ENCODE peak calls at places on chromosomes 4 and X, in nine cellular contexts. S, E, A, X, H, P, L, B and J are unnamed samples. For H3K36me3, the result is how much of the 10 kb centered on the place peaks cover.

GRCh38 chr4:2982012-2982411 is 18.6 kb downstream of the GRK4 start:
- DNase-seq in A (no peak), E (no peak), S (no peak), H (no peak), P (peak), L (no peak), B (no peak), X (no peak), J (no peak)

GRCh38 chrX:150544835-150545790 is 23.3 kb upstream of the MTM1 start:
- DNase-seq in E (no peak), A (no peak), L (no peak), P (no peak), B (no peak), H (no peak), X (no peak), S (no peak), J (peak)

GRCh38 chrX:121150217-121150616 is 102.8 kb downstream of the GLUD2 start:
- DNase-seq in B (no peak), L (no peak), S (no peak), P (no peak), A (no peak), E (no peak), X (no peak), H (no peak), J (no peak)

GRCh38 chr4:147388016-147388415 is 92.9 kb upstream of the EDNRA start:
- DNase-seq in S (no peak), X (no peak), A (no peak), L (no peak), H (no peak), E (no peak), P (no peak), B (no peak), J (no peak)

GRCh38 chrX:64792598-64793337 is 183.5 kb downstream of the ZC4H2 start:
- DNase-seq in S (no peak), E (no peak), L (no peak), P (no peak), A (no peak), X (no peak), H (no peak), B (no peak), J (no peak)

GRCh38 chr4:25128671-25129070 is 31.6 kb downstream of the SEPSECS start:
- DNase-seq in L (no peak), H (no peak), B (no peak), A (no peak), E (no peak), P (no peak), S (no peak), X (no peak), J (no peak)

GRCh38 chr4:146318894-146319293 is 104.6 kb downstream of the REELD1 start:
- DNase-seq in X (no peak), P (no peak), S (no peak), B (no peak), L (no peak), E (no peak), H (no peak), A (no peak), J (no peak)

GRCh38 chr4:78634011-78634664 is 82.6 kb downstream of the ANXA3 start:
- DNase-seq in A (no peak), H (no peak), S (peak), B (no peak), X (peak), E (no peak), P (no peak), L (peak), J (no peak)

GRCh38 chrX:49978191-49978590 is 55.8 kb downstream of the CLCN5 start:
- DNase-seq in L (no peak), H (no peak), S (no peak), E (no peak), P (no peak), B (no peak), X (no peak), A (no peak), J (no peak)

GRCh38 chrX:117834076-117834475 is 282.5 kb downstream of the KLHL13 start:
- DNase-seq in A (no peak), H (no peak), X (no peak), L (no peak), P (no peak), E (no peak), S (no peak), B (no peak), J (no peak)

GRCh38 chr4:159048166-159048886 is 54.6 kb upstream of the RAPGEF2 start:
- DNase-seq in H (peak), L (peak), B (no peak), P (no peak), X (peak), E (peak), S (peak), A (no peak), J (peak)

GRCh38 chrX:153981771-153982533 is 9.4 kb downstream of the TMEM187 start:
- DNase-seq in B (no peak), X (peak), S (peak), H (peak), P (peak), E (no peak), L (no peak), A (no peak), J (peak)

GRCh38 chr4:36128689-36129088 is 115.6 kb downstream of the ARAP2 start:
- DNase-seq in H (no peak), P (no peak), L (no peak), B (no peak), X (no peak), A (no peak), E (no peak), S (no peak), J (no peak)

GRCh38 chrX:70878925-70879324 is 29.6 kb downstream of the TEX11 start:
- DNase-seq in P (no peak), S (no peak), B (peak), H (no peak), A (no peak), L (no peak), E (no peak), X (no peak), J (no peak)

GRCh38 chr4:4519296-4519898 is 22.5 kb downstream of the STX18 start:
- DNase-seq in A (no peak), X (no peak), H (no peak), B (no peak), E (no peak), S (no peak), P (no peak), L (no peak), J (no peak)

GRCh38 chr4:152290522-152290921 is 245.4 kb downstream of the FBXW7 start:
- DNase-seq in P (no peak), H (no peak), S (no peak), E (no peak), A (no peak), X (no peak), L (no peak), B (no peak), J (no peak)

GRCh38 chr4:10460313-10461047 is 3.3 kb upstream of the ZNF518B start:
- DNase-seq in L (no peak), X (no peak), P (no peak), S (no peak), A (no peak), H (no peak), E (no peak), B (no peak), J (no peak)

GRCh38 chrX:42930951-42931350 is 153.0 kb upstream of the PPP1R2C start:
- DNase-seq in E (no peak), S (no peak), H (no peak), A (no peak), X (no peak), L (no peak), B (no peak), P (no peak), J (no peak)

GRCh38 chr4:41933997-41934812 is 1.0 kb upstream of the TMEM33 start:
- DNase-seq in X (no peak), H (no peak), E (no peak), A (no peak), S (no peak), L (no peak), B (no peak), P (no peak), J (no peak)

GRCh38 chr4:11439836-11440235 is 11.1 kb upstream of the HS3ST1 start:
- DNase-seq in B (no peak), H (no peak), S (no peak), P (no peak), X (no peak), L (no peak), E (no peak), A (peak), J (no peak)

GRCh38 chr4:81469774-81470455 is 1.8 kb downstream of the RASGEF1B start:
- DNase-seq in X (no peak), P (no peak), S (no peak), L (no peak), A (no peak), B (no peak), H (no peak), E (no peak), J (no peak)

GRCh38 chr4:112287258-112287873 is 1.7 kb upstream of the TIFA start:
- DNase-seq in X (no peak), P (no peak), H (peak), B (no peak), S (no peak), E (no peak), A (no peak), L (no peak), J (no peak)

GRCh38 chr4:52657630-52658501 is 1.2 kb downstream of the USP46 start:
- DNase-seq in B (no peak), L (peak), H (no peak), X (peak), A (no peak), E (peak), S (no peak), P (peak), J (peak)

GRCh38 chr4:100742045-100742444 is 224.2 kb upstream of the EMCN start:
- DNase-seq in B (no peak), E (no peak), P (no peak), S (no peak), A (no peak), L (no peak), H (no peak), X (no peak), J (no peak)

GRCh38 chrX:71650333-71650969 is 16.9 kb upstream of the LOC101059915 start:
- DNase-seq in A (no peak), H (peak), L (no peak), P (no peak), B (no peak), E (no peak), S (no peak), X (no peak), J (no peak)

GRCh38 chrX:11530621-11531020 is 135.1 kb downstream of the ARHGAP6 start:
- DNase-seq in S (no peak), B (no peak), P (no peak), X (no peak), L (no peak), E (no peak), H (no peak), A (no peak), J (no peak)

GRCh38 chr4:139689093-139689722 is 23.6 kb downstream of the MGST2 start:
- DNase-seq in S (no peak), H (no peak), X (no peak), A (no peak), E (no peak), B (no peak), L (no peak), P (no peak), J (no peak)

GRCh38 chr4:150229538-150229937 is 151.3 kb downstream of the DCLK2 start:
- DNase-seq in A (no peak), E (no peak), L (no peak), S (no peak), P (no peak), H (no peak), B (no peak), X (no peak), J (no peak)

GRCh38 chrX:56343231-56343630 is 111.1 kb downstream of the KLF8 start:
- DNase-seq in H (no peak), P (no peak), A (no peak), S (no peak), B (no peak), E (no peak), L (no peak), X (no peak), J (no peak)

GRCh38 chr4:67049446-67049845 is 495.9 kb downstream of the CENPC start:
- DNase-seq in H (no peak), B (no peak), E (no peak), L (no peak), P (no peak), S (no peak), A (no peak), X (no peak), J (no peak)

DNA sequence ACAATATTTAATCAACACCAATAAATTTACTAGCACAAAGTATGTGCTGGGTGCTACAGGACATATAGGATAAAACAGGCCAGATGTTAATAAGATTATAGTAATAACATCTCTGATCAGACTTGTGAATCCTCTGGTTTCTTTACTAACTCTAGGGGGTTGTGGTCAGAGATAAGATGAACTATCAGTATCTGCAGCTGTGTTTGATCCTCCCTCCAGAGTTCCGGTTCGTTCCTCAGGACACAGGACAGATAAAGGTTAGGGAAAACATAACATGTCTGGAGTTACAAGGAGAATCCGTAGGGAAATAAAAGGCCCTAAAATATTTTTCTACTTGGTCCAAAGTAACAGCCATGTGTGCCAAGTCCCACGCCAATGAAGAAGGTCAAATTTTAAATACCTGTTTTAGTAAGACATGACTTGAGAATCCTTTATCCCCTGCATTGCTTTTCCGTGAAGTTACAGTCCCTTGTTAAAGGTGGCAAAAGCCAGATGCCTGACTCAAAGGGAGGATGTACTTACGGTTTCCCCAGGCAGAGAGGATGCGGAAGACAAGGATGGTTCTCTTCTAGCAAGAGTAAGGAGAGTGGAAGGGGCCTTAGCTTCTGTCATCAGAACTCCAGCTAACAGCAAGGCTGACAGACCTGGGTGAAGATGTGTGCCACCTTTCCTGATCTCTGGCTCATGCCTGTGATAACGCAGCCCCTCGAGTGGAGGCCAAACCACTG is 44.4 kb downstream of the KIAA0232 start:
- DNase-seq in A (no peak), S (no peak), B (no peak), L (no peak), H (no peak), E (no peak), X (no peak), P (no peak), J (no peak)
- TF ChIP-seq EP300 in A (no peak), S (no peak), B (no peak), L (no peak), H (no peak), E (no peak), X (no peak), P (no peak), J (no peak)

DNA sequence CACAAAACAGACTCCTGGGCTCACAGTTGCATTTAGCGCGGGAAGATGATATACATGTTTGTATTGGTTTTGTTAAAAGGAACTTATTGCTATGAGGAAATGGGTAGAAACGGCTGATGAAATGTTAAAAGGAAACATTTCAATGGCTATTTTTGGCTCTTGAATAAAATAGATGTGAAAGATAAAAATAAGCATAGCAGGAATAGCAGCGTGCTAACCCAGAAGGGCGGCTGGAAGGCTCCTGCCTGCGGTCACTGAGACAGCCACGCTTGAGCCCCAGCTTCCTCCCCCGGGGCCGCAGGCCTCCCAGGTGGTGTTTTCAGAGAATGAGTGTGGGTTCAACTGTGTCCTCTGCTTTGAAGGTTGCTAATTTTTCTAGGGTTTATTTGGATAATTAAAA is 35.0 kb upstream of the CLCN4 start:
- DNase-seq in X (no peak), L (no peak), B (no peak), P (no peak), H (peak), A (no peak), E (no peak), S (no peak), J (no peak)
- H3K36me3 ChIP-seq in X (under half), L (under half), B (under half), P (under half), H (under half), A (under half), E (under half), S (under half), J (under half)

GRCh38 chr4:6546681-6547447 is 28.1 kb upstream of the MAN2B2 start:
- DNase-seq in P (no peak), B (no peak), A (no peak), E (peak), S (no peak), H (peak), X (no peak), L (no peak), J (peak)

GRCh38 chr4:6548882-6549230 is 26.1 kb upstream of the MAN2B2 start:
- DNase-seq in H (no peak), X (no peak), E (no peak), B (no peak), S (no peak), L (no peak), A (no peak), P (no peak), J (no peak)

GRCh38 chr4:6549890-6550620 is 24.9 kb upstream of the MAN2B2 start:
- DNase-seq in A (no peak), X (no peak), S (no peak), E (no peak), H (no peak), L (no peak), B (no peak), P (no peak), J (no peak)

GRCh38 chr4:6549445-6549844 is 25.5 kb upstream of the MAN2B2 start:
- DNase-seq in P (no peak), E (no peak), B (no peak), S (no peak), H (no peak), L (no peak), A (no peak), X (no peak), J (no peak)

DNA sequence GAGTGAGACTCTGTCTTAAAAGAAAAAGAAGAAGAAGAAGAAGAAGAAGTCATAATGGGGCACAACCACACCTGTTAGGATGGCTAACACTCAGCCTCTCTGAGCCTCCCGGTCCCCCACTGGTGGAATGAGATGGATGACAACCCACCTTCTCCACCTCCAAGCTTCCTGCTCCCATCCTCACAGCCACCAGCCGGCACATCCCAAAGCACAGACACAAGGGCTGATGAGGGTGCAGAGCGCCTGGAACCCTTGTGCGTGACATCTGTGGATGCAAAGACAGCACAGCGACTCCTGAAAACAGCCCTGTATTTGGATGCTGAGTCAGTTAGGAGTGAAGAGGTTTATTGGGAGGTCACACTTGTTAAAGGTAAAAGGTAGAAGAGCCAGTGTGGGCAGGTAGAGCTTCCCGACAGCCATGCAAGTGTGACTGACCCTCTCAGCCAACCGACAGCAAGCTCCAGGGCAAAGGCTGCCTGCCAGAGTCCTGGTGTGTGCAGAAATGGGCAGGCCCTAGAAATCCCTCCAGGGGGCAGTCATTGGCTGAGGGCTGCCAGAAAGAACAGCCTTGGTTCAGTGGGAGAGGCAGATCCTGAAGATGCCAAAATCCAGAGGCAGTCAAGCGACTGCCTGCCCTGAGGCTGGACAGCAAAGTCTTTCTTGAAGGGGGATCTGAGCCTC is 26.6 kb upstream of the MAN2B2 start:
- DNase-seq in X (no peak), B (no peak), H (no peak), L (no peak), P (no peak), S (no peak), E (no peak), A (no peak), J (no peak)
- TF ChIP-seq CTCF in X (no peak), B (peak), H (no peak), L (no peak), P (no peak), S (no peak), E (no peak), A (no peak), J (no peak)

GRCh38 chrX:37644381-37645305 is 40.9 kb upstream of the XK start:
- DNase-seq in E (no peak), X (no peak), H (peak), B (no peak), P (no peak), S (no peak), L (no peak), A (no peak), J (no peak)
- TF ChIP-seq EP300 in E (no peak), X (no peak), H (no peak), B (no peak), P (no peak), S (no peak), L (no peak), A (no peak), J (no peak)

DNA sequence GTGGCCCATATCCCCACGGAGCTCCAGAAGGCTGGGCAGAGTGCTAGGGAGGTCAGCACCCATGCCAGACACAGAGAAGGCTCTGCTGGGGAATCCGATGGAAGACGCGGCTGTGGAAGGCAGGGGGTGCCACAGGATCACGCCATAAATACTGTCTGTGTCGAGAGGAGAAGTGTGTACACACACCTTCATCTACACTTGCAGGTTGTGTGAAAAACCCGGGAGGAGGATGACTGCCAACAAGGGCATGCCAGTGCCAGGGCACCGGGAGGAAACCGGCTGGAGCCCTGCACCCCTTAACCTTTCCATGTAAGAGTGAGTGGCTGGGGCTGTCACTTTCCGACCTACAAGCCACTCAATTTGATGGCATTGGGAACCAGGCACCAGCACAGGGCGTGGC is 31.2 kb downstream of the LETM1 start:
- DNase-seq in B (no peak), L (no peak), X (no peak), S (no peak), H (no peak), E (no peak), P (no peak), A (no peak), J (no peak)
- H3K36me3 ChIP-seq in B (under half), L (under half), X (half or more), S (under half), H (under half), E (half or more), P (under half), A (half or more), J (under half)

GRCh38 chr4:170139764-170140163 is 50.0 kb upstream of the AADAT start:
- DNase-seq in A (no peak), E (no peak), S (no peak), L (no peak), B (no peak), X (no peak), H (no peak), P (no peak), J (no peak)

GRCh38 chr4:170145120-170145519 is 55.4 kb upstream of the AADAT start:
- DNase-seq in A (no peak), L (no peak), H (no peak), B (no peak), X (no peak), E (no peak), P (no peak), S (no peak), J (no peak)
- TF ChIP-seq CTCF in A (no peak), L (no peak), H (no peak), B (no peak), X (no peak), E (no peak), P (no peak), S (no peak), J (no peak)